ENCODE peak calls at places on chromosomes 16 and 17, in nine cellular contexts. Y is GM23338, J is neural progenitor cell, V is SK-N-SH, D is MM.1S, X is HCT116, I is hepatocyte, C is OCI-LY7, N is PC-3. Z is an unnamed sample.

GRCh38 chr16:76182092-76182635 is 95.0 kb upstream of the CNTNAP4 start:
- DNase-seq in Y (no peak), J (no peak), V (no peak), D (no peak), X (no peak), I (no peak), C (no peak), N (no peak), Z (no peak)

GRCh38 chr16:85819245-85819644 is 19.8 kb downstream of the COX4I1 start:
- DNase-seq in Y (peak), J (peak), V (peak), D (peak), X (peak), I (peak), C (peak), N (peak), Z (peak)

GRCh38 chr17:6843241-6843890 is 11.8 kb upstream of the TEKT1 start:
- DNase-seq in Y (peak), J (peak), V (peak), D (peak), X (peak), I (peak), C (peak), N (peak), Z (peak)

GRCh38 chr16:67965668-67966548 is 2.5 kb downstream of the SLC12A4 start:
- DNase-seq in Y (no peak), J (no peak), V (no peak), D (no peak), X (no peak), I (no peak), C (no peak), N (no peak), Z (no peak)

GRCh38 chr16:85416267-85417109 is 196.6 kb upstream of the GSE1 start:
- DNase-seq in Y (peak), J (peak), V (peak), D (peak), X (peak), I (peak), C (peak), N (peak), Z (peak)

GRCh38 chr16:13176711-13177110 is 275.3 kb downstream of the SHISA9 start:
- DNase-seq in Y (no peak), J (no peak), V (no peak), D (no peak), X (no peak), I (no peak), C (no peak), N (no peak), Z (no peak)

GRCh38 chr16:5633845-5634440 is 536.3 kb upstream of the EEF2KMT start:
- DNase-seq in Y (peak), J (peak), V (peak), D (peak), X (peak), I (peak), C (peak), N (peak), Z (peak)

GRCh38 chr17:80034977-80035686 is 540 bp downstream of the TBC1D16 start:
- DNase-seq in Y (peak), J (peak), V (no peak), D (no peak), X (no peak), I (peak), C (no peak), N (peak), Z (peak)

GRCh38 chr16:13873835-13874438 is 46.0 kb upstream of the ERCC4 start:
- DNase-seq in Y (peak), J (peak), V (peak), D (no peak), X (peak), I (peak), C (peak), N (peak), Z (peak)

GRCh38 chr17:40854175-40854814 is 12.7 kb downstream of the KRT12 start:
- DNase-seq in Y (no peak), J (no peak), V (no peak), D (no peak), X (peak), I (peak), C (no peak), N (peak), Z (peak)

GRCh38 chr16:3004781-3005284 is 7.9 kb upstream of the CLDN9 start:
- DNase-seq in Y (peak), J (peak), V (peak), D (no peak), X (no peak), I (peak), C (no peak), N (peak), Z (no peak)

GRCh38 chr16:85687651-85688471 is 893 bp downstream of the GINS2 start:
- DNase-seq in Y (peak), J (no peak), V (no peak), D (no peak), X (no peak), I (no peak), C (peak), N (no peak), Z (no peak)

GRCh38 chr17:38947189-38947588 is 20.0 kb downstream of the FBXO47 start:
- DNase-seq in Y (no peak), J (no peak), V (no peak), D (no peak), X (no peak), I (no peak), C (no peak), N (no peak), Z (no peak)

GRCh38 chr17:40886090-40886489 is 1.0 kb upstream of the KRT20 start:
- DNase-seq in Y (no peak), J (no peak), V (no peak), D (no peak), X (no peak), I (peak), C (no peak), N (peak), Z (peak)

GRCh38 chr16:23587726-23588125 is 8.4 kb downstream of the NDUFAB1 start:
- DNase-seq in Y (no peak), J (no peak), V (no peak), D (no peak), X (no peak), I (no peak), C (no peak), N (peak), Z (peak)

GRCh38 chr17:56880571-56880970 is 33.3 kb downstream of the TRIM25 start:
- DNase-seq in Y (no peak), J (no peak), V (no peak), D (no peak), X (no peak), I (no peak), C (no peak), N (no peak), Z (no peak)

GRCh38 chr17:16349461-16349860 is 3.8 kb downstream of the CENPV start:
- DNase-seq in Y (no peak), J (no peak), V (no peak), D (peak), X (no peak), I (no peak), C (peak), N (no peak), Z (no peak)

GRCh38 chr17:32795339-32795979 is 81.5 kb downstream of the MYO1D start:
- DNase-seq in Y (no peak), J (no peak), V (no peak), D (no peak), X (no peak), I (peak), C (no peak), N (no peak), Z (no peak)

GRCh38 chr17:37083461-37083860 is 134.7 kb downstream of the AATF start:
- DNase-seq in Y (peak), J (no peak), V (no peak), D (no peak), X (no peak), I (no peak), C (no peak), N (no peak), Z (no peak)

GRCh38 chr17:49624896-49625295 is 49.2 kb downstream of the NXPH3 start:
- DNase-seq in Y (no peak), J (no peak), V (no peak), D (no peak), X (no peak), I (no peak), C (no peak), N (no peak), Z (peak)

GRCh38 chr17:2232244-2232638 is 71.3 kb downstream of the SMG6 start:
- DNase-seq in Y (no peak), J (no peak), V (no peak), D (no peak), X (no peak), I (no peak), C (no peak), N (no peak), Z (peak)

GRCh38 chr16:73204359-73205152 is 156.6 kb upstream of the ZFHX3 start:
- DNase-seq in Y (no peak), J (no peak), V (no peak), D (no peak), X (no peak), I (peak), C (no peak), N (no peak), Z (no peak)

GRCh38 chr17:81733507-81734404 is 21.7 kb downstream of the SLC25A10 start:
- DNase-seq in Y (peak), J (peak), V (peak), D (peak), X (peak), I (peak), C (peak), N (peak), Z (peak)

GRCh38 chr17:37081287-37081686 is 132.5 kb downstream of the AATF start:
- DNase-seq in Y (peak), J (no peak), V (no peak), D (no peak), X (no peak), I (no peak), C (peak), N (no peak), Z (no peak)

GRCh38 chr17:28366605-28367004 is 1.6 kb upstream of the SEBOX start:
- DNase-seq in Y (peak), J (no peak), V (no peak), D (no peak), X (no peak), I (no peak), C (peak), N (no peak), Z (no peak)

GRCh38 chr17:7021993-7022778 is 664 bp upstream of the BCL6B start:
- DNase-seq in Y (peak), J (peak), V (peak), D (peak), X (no peak), I (peak), C (peak), N (peak), Z (peak)

GRCh38 chr16:85331685-85332084 is 219.4 kb upstream of the CIBAR2 start:
- DNase-seq in Y (no peak), J (no peak), V (no peak), D (no peak), X (peak), I (peak), C (no peak), N (no peak), Z (no peak)

GRCh38 chr16:48885456-48885855 is 275.5 kb upstream of the N4BP1 start:
- DNase-seq in Y (no peak), J (no peak), V (peak), D (no peak), X (no peak), I (no peak), C (no peak), N (no peak), Z (no peak)

GRCh38 chr17:37446027-37446426 is 39.3 kb downstream of the TADA2A start:
- DNase-seq in Y (no peak), J (peak), V (no peak), D (no peak), X (peak), I (no peak), C (no peak), N (peak), Z (no peak)

GRCh38 chr16:49434733-49435132 is 61.1 kb downstream of the C16orf78 start:
- DNase-seq in Y (no peak), J (no peak), V (no peak), D (no peak), X (no peak), I (no peak), C (no peak), N (no peak), Z (no peak)

GRCh38 chr16:11410382-11411058 is 65.3 kb downstream of the RMI2 start:
- DNase-seq in Y (no peak), J (no peak), V (no peak), D (no peak), X (no peak), I (no peak), C (no peak), N (no peak), Z (peak)

GRCh38 chr17:74373838-74374606 is 6.7 kb downstream of the GPR142 start:
- DNase-seq in Y (no peak), J (no peak), V (no peak), D (no peak), X (no peak), I (peak), C (no peak), N (no peak), Z (no peak)

GRCh38 chr17:38890410-38890746 is 20.5 kb downstream of the LASP1 start:
- DNase-seq in Y (no peak), J (no peak), V (no peak), D (no peak), X (no peak), I (no peak), C (no peak), N (no peak), Z (no peak)

GRCh38 chr17:21376835-21377690 is 906 bp downstream of the KCNJ12 start:
- DNase-seq in Y (peak), J (no peak), V (peak), D (no peak), X (no peak), I (peak), C (no peak), N (peak), Z (peak)

GRCh38 chr16:56742030-56742984 is 12.4 kb downstream of the NUP93 start:
- DNase-seq in Y (no peak), J (no peak), V (no peak), D (no peak), X (peak), I (no peak), C (no peak), N (peak), Z (peak)

GRCh38 chr17:18064053-18064452 is 23.7 kb upstream of the DRG2 start:
- DNase-seq in Y (no peak), J (no peak), V (no peak), D (no peak), X (no peak), I (no peak), C (no peak), N (no peak), Z (no peak)

GRCh38 chr16:49533436-49533835 is 159.8 kb downstream of the C16orf78 start:
- DNase-seq in Y (no peak), J (no peak), V (no peak), D (no peak), X (no peak), I (no peak), C (no peak), N (no peak), Z (no peak)

DNA sequence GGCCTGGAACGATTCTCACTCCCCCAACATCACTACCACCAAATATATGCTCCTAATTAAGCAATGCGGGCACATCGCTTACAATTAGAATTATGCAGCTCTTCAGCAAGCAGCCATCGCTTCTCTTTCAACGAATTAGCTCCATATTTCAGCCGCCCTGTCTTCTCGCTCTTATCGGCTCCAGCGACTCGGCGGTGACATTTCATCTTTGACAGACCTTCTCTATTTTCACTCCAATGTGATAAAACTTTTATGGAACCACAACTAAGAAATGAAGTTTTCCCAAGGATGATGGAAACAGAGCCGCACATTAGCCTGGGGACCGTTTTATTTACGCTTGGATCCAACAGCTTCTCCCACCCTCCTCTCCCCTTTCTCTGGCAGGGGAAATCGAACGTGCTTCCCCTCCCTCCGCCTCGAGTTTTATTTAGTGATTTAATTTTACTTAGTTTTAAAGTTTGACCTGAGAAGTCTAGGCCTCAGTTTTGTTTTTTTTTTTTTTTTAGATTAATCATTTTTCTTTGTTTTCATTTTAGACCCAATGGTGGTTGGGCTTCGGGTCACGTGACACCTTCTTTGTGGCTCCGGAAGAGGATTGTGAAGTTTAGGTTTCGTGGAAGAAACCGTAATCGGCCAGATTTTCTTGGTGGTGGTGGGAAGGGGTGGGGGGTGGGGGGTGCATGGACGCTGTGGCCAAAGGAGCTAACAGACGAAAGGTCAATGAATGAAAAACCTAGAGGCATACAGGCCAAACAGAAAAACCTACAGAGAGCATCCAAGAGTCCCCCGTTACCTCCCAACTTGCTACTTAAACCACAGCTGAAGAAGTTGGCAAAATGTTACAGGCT is 3.2 kb upstream of the HOXB2 start:
- DNase-seq in Y (peak), J (peak), V (no peak), D (no peak), X (no peak), I (no peak), C (no peak), N (no peak), Z (peak)
- H3K4me3 ChIP-seq in Y (peak), J (no peak), V (no peak), D (no peak), X (no peak), I (no peak), C (no peak), N (no peak), Z (peak)

GRCh38 chr16:88771294-88771772 is 13.7 kb downstream of the PIEZO1 start:
- DNase-seq in Y (no peak), J (no peak), V (no peak), D (no peak), X (no peak), I (no peak), C (no peak), N (no peak), Z (no peak)

GRCh38 chr16:88773812-88774291 is 11.2 kb downstream of the PIEZO1 start:
- DNase-seq in Y (peak), J (peak), V (no peak), D (no peak), X (no peak), I (peak), C (no peak), N (peak), Z (peak)

GRCh38 chr16:88770459-88771293 is 14.3 kb downstream of the PIEZO1 start:
- DNase-seq in Y (peak), J (peak), V (peak), D (no peak), X (peak), I (peak), C (no peak), N (peak), Z (no peak)

GRCh38 chr16:88774544-88775393 is 10.3 kb downstream of the PIEZO1 start:
- DNase-seq in Y (no peak), J (no peak), V (no peak), D (no peak), X (no peak), I (no peak), C (no peak), N (no peak), Z (no peak)

GRCh38 chr16:88772871-88773811 is 11.9 kb downstream of the PIEZO1 start:
- DNase-seq in Y (no peak), J (peak), V (no peak), D (no peak), X (no peak), I (peak), C (no peak), N (peak), Z (peak)
- TF ChIP-seq EZH2phosphoT487 in Y (no peak), J (no peak), V (no peak), D (no peak), X (no peak), I (no peak), C (no peak), N (no peak), Z (no peak)

DNA sequence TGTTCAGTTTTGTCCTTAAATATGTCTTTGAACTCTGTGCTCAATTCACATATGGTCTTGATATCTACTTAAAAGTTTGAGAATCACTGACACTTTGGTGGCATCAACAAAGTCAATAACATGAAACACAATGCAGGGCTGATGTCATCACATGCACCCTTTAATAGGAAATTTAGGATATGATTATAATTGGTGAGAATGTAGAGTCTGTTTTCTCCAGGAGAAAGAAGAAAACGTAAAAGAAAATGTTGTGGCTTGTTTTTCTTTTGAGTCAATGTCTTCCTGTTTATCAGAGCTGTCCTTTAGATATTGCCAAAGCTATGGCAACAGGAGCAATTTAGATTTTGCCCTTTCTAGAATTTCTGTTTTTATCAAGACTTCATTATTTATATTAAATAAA is 396.9 kb downstream of the CDH13 start:
- DNase-seq in Y (no peak), J (no peak), V (no peak), D (no peak), X (no peak), I (no peak), C (no peak), N (no peak), Z (no peak)
- H3K4me2 ChIP-seq in Y (no peak), J (no peak), V (no peak), D (no peak), X (no peak), I (no peak), C (no peak), N (no peak), Z (no peak)

DNA sequence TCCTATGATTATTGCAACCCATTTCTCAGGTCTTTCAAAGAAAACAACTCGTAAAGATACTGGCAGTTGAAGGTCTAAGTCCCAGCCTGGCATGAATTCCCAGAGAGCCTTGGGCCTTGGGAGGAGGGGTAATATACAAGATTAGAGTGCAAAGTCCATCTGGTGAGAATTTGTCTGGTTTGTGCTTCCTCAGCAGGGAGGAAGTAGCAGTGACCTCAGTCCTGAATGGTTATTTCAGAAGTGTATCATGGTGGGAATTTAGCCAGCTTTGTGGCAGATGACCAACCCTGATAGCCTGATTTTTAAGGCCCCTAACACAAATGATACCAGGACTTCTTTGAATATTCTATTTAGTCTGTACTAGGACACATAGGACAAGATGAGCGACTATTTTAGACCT is 151.2 kb upstream of the TBX2 start:
- DNase-seq in Y (no peak), J (no peak), V (peak), D (peak), X (no peak), I (peak), C (no peak), N (peak), Z (peak)
- H3K4me3 ChIP-seq in Y (no peak), J (no peak), V (no peak), D (no peak), X (no peak), I (no peak), C (no peak), N (no peak), Z (no peak)

GRCh38 chr17:27269201-27269600 is 24.7 kb upstream of the WSB1 start:
- DNase-seq in Y (no peak), J (no peak), V (no peak), D (no peak), X (no peak), I (no peak), C (no peak), N (no peak), Z (no peak)

GRCh38 chr17:27268394-27269085 is 25.4 kb upstream of the WSB1 start:
- DNase-seq in Y (no peak), J (no peak), V (no peak), D (no peak), X (no peak), I (no peak), C (no peak), N (no peak), Z (no peak)

GRCh38 chr17:27265333-27265732 is 28.6 kb upstream of the WSB1 start:
- DNase-seq in Y (no peak), J (no peak), V (no peak), D (no peak), X (no peak), I (no peak), C (no peak), N (peak), Z (no peak)

GRCh38 chr17:27266228-27266627 is 27.7 kb upstream of the WSB1 start:
- DNase-seq in Y (no peak), J (no peak), V (no peak), D (no peak), X (no peak), I (no peak), C (no peak), N (no peak), Z (no peak)

DNA sequence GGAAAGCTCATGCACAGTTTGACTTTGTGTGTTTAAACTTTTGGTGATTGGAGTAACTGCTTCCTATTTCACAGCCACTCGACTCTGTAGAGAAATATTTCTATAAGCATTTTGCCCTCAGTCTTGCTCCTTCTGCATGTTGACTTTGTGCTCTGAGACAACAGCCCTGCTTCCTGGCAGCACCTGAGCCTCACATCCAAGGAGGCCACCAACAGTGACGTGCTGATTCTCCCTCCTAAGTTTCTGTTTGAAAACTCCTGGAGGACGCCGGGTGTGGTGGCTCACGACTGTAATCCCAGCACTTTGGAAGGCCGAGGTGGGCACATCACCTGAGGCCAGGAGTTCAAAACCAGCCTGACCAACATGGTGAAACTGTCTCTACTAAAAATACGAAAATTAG is 23.9 kb upstream of the WSB1 start:
- DNase-seq in Y (no peak), J (no peak), V (no peak), D (no peak), X (no peak), I (peak), C (no peak), N (no peak), Z (no peak)
- TF ChIP-seq EZH2phosphoT487 in Y (no peak), J (no peak), V (no peak), D (no peak), X (no peak), I (no peak), C (no peak), N (no peak), Z (no peak)

Z was measured in GM23248.